ENCODE peak calls at places on chromosome 2, in ten cellular contexts. One of them, this sample, is unnamed.
A peak's percentile ranks its signal among the peaks of the same experiment; 100 is the strongest.

GRCh38 chr2:179226203-179226960 is 38.2 kb downstream of the SESTD1 start:
- DNase-seq in esophagus squamous epithelium: no peak
- DNase-seq in ovary: no peak
- DNase-seq in colonic mucosa: no peak
- DNase-seq in upper lobe of right lung: no peak
- DNase-seq in cardiac muscle cell: no peak
- DNase-seq in OCI-LY7: no peak
- DNase-seq in gastrocnemius medialis: no peak
- DNase-seq in psoas muscle: no peak
- DNase-seq in fibroblast of lung: no peak
- DNase-seq in this sample: no peak

GRCh38 chr2:190961918-190962487 is 52.0 kb downstream of the STAT1 start:
- DNase-seq in fibroblast of lung: peak; percentile 68
- DNase-seq in esophagus squamous epithelium: no peak
- DNase-seq in gastrocnemius medialis: no peak
- DNase-seq in psoas muscle: no peak
- DNase-seq in upper lobe of right lung: no peak
- DNase-seq in colonic mucosa: no peak
- DNase-seq in ovary: no peak
- DNase-seq in cardiac muscle cell: no peak
- DNase-seq in OCI-LY7: no peak
- DNase-seq in this sample: no peak

GRCh38 chr2:42918041-42918440 is 125.7 kb upstream of the HAAO start:
- DNase-seq in OCI-LY7: no peak
- DNase-seq in esophagus squamous epithelium: no peak
- DNase-seq in psoas muscle: no peak
- DNase-seq in fibroblast of lung: no peak
- DNase-seq in cardiac muscle cell: no peak
- DNase-seq in gastrocnemius medialis: no peak
- DNase-seq in colonic mucosa: no peak
- DNase-seq in ovary: no peak
- DNase-seq in upper lobe of right lung: peak; percentile 37
- DNase-seq in this sample: no peak

GRCh38 chr2:214341636-214342035 is 69.2 kb upstream of the VWC2L start:
- DNase-seq in cardiac muscle cell: no peak
- DNase-seq in psoas muscle: no peak
- DNase-seq in esophagus squamous epithelium: no peak
- DNase-seq in gastrocnemius medialis: no peak
- DNase-seq in OCI-LY7: no peak
- DNase-seq in upper lobe of right lung: no peak
- DNase-seq in fibroblast of lung: no peak
- DNase-seq in ovary: no peak
- DNase-seq in colonic mucosa: no peak
- DNase-seq in this sample: peak; percentile 56

GRCh38 chr2:88187038-88187676 is 17.0 kb downstream of the THNSL2 start:
- DNase-seq in cardiac muscle cell: peak; percentile 87
- DNase-seq in ovary: peak; percentile 28
- DNase-seq in upper lobe of right lung: no peak
- DNase-seq in OCI-LY7: peak; percentile 19
- DNase-seq in fibroblast of lung: peak; percentile 6
- DNase-seq in psoas muscle: peak; percentile 85
- DNase-seq in esophagus squamous epithelium: no peak
- DNase-seq in colonic mucosa: peak; percentile 80
- DNase-seq in gastrocnemius medialis: peak; percentile 51
- DNase-seq in this sample: peak; percentile 60

GRCh38 chr2:40371525-40372277 is 80.2 kb downstream of the SLC8A1 start:
- DNase-seq in fibroblast of lung: peak; percentile 85
- DNase-seq in upper lobe of right lung: no peak
- DNase-seq in gastrocnemius medialis: no peak
- DNase-seq in cardiac muscle cell: peak; percentile 51
- DNase-seq in ovary: peak; percentile 23
- DNase-seq in OCI-LY7: no peak
- DNase-seq in colonic mucosa: peak; percentile 23
- DNase-seq in esophagus squamous epithelium: no peak
- DNase-seq in psoas muscle: peak; percentile 43
- DNase-seq in this sample: peak; percentile 88

GRCh38 chr2:38244306-38244705 is 132.8 kb downstream of the ATL2 start:
- DNase-seq in upper lobe of right lung: no peak
- DNase-seq in esophagus squamous epithelium: no peak
- DNase-seq in colonic mucosa: no peak
- DNase-seq in psoas muscle: no peak
- DNase-seq in OCI-LY7: no peak
- DNase-seq in ovary: no peak
- DNase-seq in gastrocnemius medialis: no peak
- DNase-seq in cardiac muscle cell: no peak
- DNase-seq in fibroblast of lung: no peak
- DNase-seq in this sample: no peak

GRCh38 chr2:190090148-190090547 is 27.6 kb upstream of the MSTN start:
- DNase-seq in fibroblast of lung: no peak
- DNase-seq in esophagus squamous epithelium: no peak
- DNase-seq in cardiac muscle cell: no peak
- DNase-seq in upper lobe of right lung: no peak
- DNase-seq in ovary: no peak
- DNase-seq in gastrocnemius medialis: no peak
- DNase-seq in psoas muscle: no peak
- DNase-seq in colonic mucosa: no peak
- DNase-seq in OCI-LY7: no peak
- DNase-seq in this sample: no peak

GRCh38 chr2:198700330-198700729 is 757.4 kb downstream of the SATB2 start:
- DNase-seq in OCI-LY7: peak; percentile 94
- DNase-seq in upper lobe of right lung: no peak
- DNase-seq in gastrocnemius medialis: no peak
- DNase-seq in colonic mucosa: no peak
- DNase-seq in cardiac muscle cell: no peak
- DNase-seq in esophagus squamous epithelium: no peak
- DNase-seq in psoas muscle: no peak
- DNase-seq in fibroblast of lung: no peak
- DNase-seq in ovary: no peak
- DNase-seq in this sample: no peak

GRCh38 chr2:72111061-72111460 is 36.6 kb downstream of the CYP26B1 start:
- DNase-seq in colonic mucosa: peak; percentile 3
- DNase-seq in OCI-LY7: no peak
- DNase-seq in cardiac muscle cell: no peak
- DNase-seq in fibroblast of lung: no peak
- DNase-seq in esophagus squamous epithelium: no peak
- DNase-seq in gastrocnemius medialis: no peak
- DNase-seq in psoas muscle: no peak
- DNase-seq in ovary: no peak
- DNase-seq in upper lobe of right lung: no peak
- DNase-seq in this sample: no peak

GRCh38 chr2:38057651-38058410 is 18.1 kb downstream of the CYP1B1 start:
- DNase-seq in colonic mucosa: no peak
- DNase-seq in fibroblast of lung: peak; percentile 25
- DNase-seq in gastrocnemius medialis: no peak
- DNase-seq in upper lobe of right lung: no peak
- DNase-seq in cardiac muscle cell: no peak
- DNase-seq in ovary: no peak
- DNase-seq in esophagus squamous epithelium: no peak
- DNase-seq in OCI-LY7: no peak
- DNase-seq in psoas muscle: no peak
- DNase-seq in this sample: no peak

DNA sequence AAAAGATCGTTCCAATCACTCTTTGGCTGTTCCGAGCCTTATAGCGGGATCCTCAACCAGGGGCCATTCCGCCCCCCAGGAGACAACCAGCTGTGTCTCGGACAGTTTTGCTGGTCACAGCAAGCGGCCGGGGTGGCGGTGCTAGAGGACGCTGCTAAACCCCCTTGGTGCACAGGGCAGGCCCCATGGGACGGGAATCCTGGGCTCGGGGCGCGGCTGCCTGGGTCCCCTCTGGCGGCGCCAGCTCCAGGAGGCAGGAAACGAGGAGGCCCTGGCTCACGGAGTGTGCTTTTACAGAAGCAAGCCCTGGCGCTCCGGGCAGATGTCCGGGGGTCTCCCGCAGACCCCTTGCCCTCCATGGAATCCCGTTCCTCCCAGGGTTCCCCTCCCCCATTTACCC is 22.1 kb downstream of the SCYGR8 start:
- DNase-seq in cardiac muscle cell: no peak
- DNase-seq in fibroblast of lung: no peak
- DNase-seq in psoas muscle: no peak
- DNase-seq in upper lobe of right lung: no peak
- DNase-seq in gastrocnemius medialis: no peak
- DNase-seq in ovary: no peak
- DNase-seq in colonic mucosa: no peak
- DNase-seq in esophagus squamous epithelium: no peak
- DNase-seq in OCI-LY7: no peak
- DNase-seq in this sample: no peak
- H3K9me3 ChIP-seq in cardiac muscle cell: no peaks in the 10 kb centered on the region
- H3K9me3 ChIP-seq in fibroblast of lung: no peaks in the 10 kb centered on the region
- H3K9me3 ChIP-seq in psoas muscle: no peaks in the 10 kb centered on the region
- H3K9me3 ChIP-seq in upper lobe of right lung: no peaks in the 10 kb centered on the region
- H3K9me3 ChIP-seq in gastrocnemius medialis: no peaks in the 10 kb centered on the region
- H3K9me3 ChIP-seq in ovary: no peaks in the 10 kb centered on the region
- H3K9me3 ChIP-seq in colonic mucosa: no peaks in the 10 kb centered on the region
- H3K9me3 ChIP-seq in esophagus squamous epithelium: no peaks in the 10 kb centered on the region
- H3K9me3 ChIP-seq in OCI-LY7: no peaks in the 10 kb centered on the region
- H3K9me3 ChIP-seq in this sample: no peaks in the 10 kb centered on the region

GRCh38 chr2:160534249-160534648 is 40.6 kb upstream of the RBMS1 start:
- DNase-seq in OCI-LY7: no peak
- DNase-seq in gastrocnemius medialis: no peak
- DNase-seq in cardiac muscle cell: no peak
- DNase-seq in upper lobe of right lung: no peak
- DNase-seq in ovary: no peak
- DNase-seq in colonic mucosa: no peak
- DNase-seq in fibroblast of lung: no peak
- DNase-seq in esophagus squamous epithelium: no peak
- DNase-seq in psoas muscle: no peak
- DNase-seq in this sample: no peak

GRCh38 chr2:160533482-160533881 is 39.9 kb upstream of the RBMS1 start:
- DNase-seq in esophagus squamous epithelium: no peak
- DNase-seq in psoas muscle: no peak
- DNase-seq in fibroblast of lung: no peak
- DNase-seq in ovary: no peak
- DNase-seq in OCI-LY7: no peak
- DNase-seq in upper lobe of right lung: no peak
- DNase-seq in gastrocnemius medialis: no peak
- DNase-seq in colonic mucosa: no peak
- DNase-seq in cardiac muscle cell: peak; percentile 11
- DNase-seq in this sample: peak; percentile 30

GRCh38 chr2:160538115-160538514 is 44.5 kb upstream of the RBMS1 start:
- DNase-seq in ovary: no peak
- DNase-seq in OCI-LY7: no peak
- DNase-seq in cardiac muscle cell: no peak
- DNase-seq in esophagus squamous epithelium: no peak
- DNase-seq in fibroblast of lung: no peak
- DNase-seq in upper lobe of right lung: no peak
- DNase-seq in gastrocnemius medialis: no peak
- DNase-seq in psoas muscle: no peak
- DNase-seq in colonic mucosa: no peak
- DNase-seq in this sample: no peak

GRCh38 chr2:160534996-160535395 is 41.4 kb upstream of the RBMS1 start:
- DNase-seq in fibroblast of lung: no peak
- DNase-seq in colonic mucosa: no peak
- DNase-seq in OCI-LY7: no peak
- DNase-seq in gastrocnemius medialis: no peak
- DNase-seq in cardiac muscle cell: no peak
- DNase-seq in esophagus squamous epithelium: no peak
- DNase-seq in ovary: no peak
- DNase-seq in upper lobe of right lung: no peak
- DNase-seq in psoas muscle: no peak
- DNase-seq in this sample: no peak

GRCh38 chr2:160532388-160532787 is 38.8 kb upstream of the RBMS1 start:
- DNase-seq in psoas muscle: no peak
- DNase-seq in gastrocnemius medialis: no peak
- DNase-seq in ovary: no peak
- DNase-seq in OCI-LY7: no peak
- DNase-seq in esophagus squamous epithelium: no peak
- DNase-seq in upper lobe of right lung: no peak
- DNase-seq in colonic mucosa: no peak
- DNase-seq in fibroblast of lung: no peak
- DNase-seq in cardiac muscle cell: no peak
- DNase-seq in this sample: no peak
- H3K4me3 ChIP-seq in psoas muscle: no peak overlapping the region
- H3K4me3 ChIP-seq in gastrocnemius medialis: no peak overlapping the region
- H3K4me3 ChIP-seq in ovary: no peak overlapping the region
- H3K4me3 ChIP-seq in OCI-LY7: no peak overlapping the region
- H3K4me3 ChIP-seq in esophagus squamous epithelium: no peak overlapping the region
- H3K4me3 ChIP-seq in upper lobe of right lung: no peak overlapping the region
- H3K4me3 ChIP-seq in colonic mucosa: no peak overlapping the region
- H3K4me3 ChIP-seq in fibroblast of lung: no peak overlapping the region
- H3K4me3 ChIP-seq in cardiac muscle cell: no peak overlapping the region
- H3K4me3 ChIP-seq in this sample: no peak overlapping the region

GRCh38 chr2:186883666-186884065 is 34.7 kb upstream of the ZSWIM2 start:
- DNase-seq in upper lobe of right lung: no peak
- DNase-seq in gastrocnemius medialis: no peak
- DNase-seq in esophagus squamous epithelium: no peak
- DNase-seq in colonic mucosa: no peak
- DNase-seq in ovary: no peak
- DNase-seq in fibroblast of lung: no peak
- DNase-seq in cardiac muscle cell: no peak
- DNase-seq in psoas muscle: no peak
- DNase-seq in OCI-LY7: no peak
- DNase-seq in this sample: no peak

GRCh38 chr2:186884585-186884984 is 35.6 kb upstream of the ZSWIM2 start:
- DNase-seq in fibroblast of lung: no peak
- DNase-seq in OCI-LY7: no peak
- DNase-seq in gastrocnemius medialis: no peak
- DNase-seq in colonic mucosa: no peak
- DNase-seq in psoas muscle: no peak
- DNase-seq in upper lobe of right lung: no peak
- DNase-seq in cardiac muscle cell: peak; percentile 8
- DNase-seq in esophagus squamous epithelium: no peak
- DNase-seq in ovary: no peak
- DNase-seq in this sample: no peak

GRCh38 chr2:186889291-186889886 is 40.4 kb upstream of the ZSWIM2 start:
- DNase-seq in esophagus squamous epithelium: no peak
- DNase-seq in gastrocnemius medialis: no peak
- DNase-seq in OCI-LY7: no peak
- DNase-seq in psoas muscle: no peak
- DNase-seq in cardiac muscle cell: no peak
- DNase-seq in upper lobe of right lung: no peak
- DNase-seq in fibroblast of lung: no peak
- DNase-seq in colonic mucosa: no peak
- DNase-seq in ovary: no peak
- DNase-seq in this sample: peak; percentile 61

GRCh38 chr2:186891219-186891621 is 42.2 kb upstream of the ZSWIM2 start:
- DNase-seq in esophagus squamous epithelium: no peak
- DNase-seq in cardiac muscle cell: no peak
- DNase-seq in psoas muscle: no peak
- DNase-seq in OCI-LY7: no peak
- DNase-seq in fibroblast of lung: peak; percentile 55
- DNase-seq in upper lobe of right lung: no peak
- DNase-seq in gastrocnemius medialis: no peak
- DNase-seq in colonic mucosa: no peak
- DNase-seq in ovary: no peak
- DNase-seq in this sample: peak; percentile 36

GRCh38 chr2:186887107-186888090 is 38.4 kb upstream of the ZSWIM2 start:
- DNase-seq in esophagus squamous epithelium: no peak
- DNase-seq in fibroblast of lung: no peak
- DNase-seq in gastrocnemius medialis: peak; percentile 52
- DNase-seq in colonic mucosa: peak; percentile 17
- DNase-seq in OCI-LY7: no peak
- DNase-seq in psoas muscle: peak; percentile 70
- DNase-seq in upper lobe of right lung: no peak
- DNase-seq in ovary: peak; percentile 38
- DNase-seq in cardiac muscle cell: peak; percentile 8
- DNase-seq in this sample: peak; percentile 85
- H3K9me3 ChIP-seq in esophagus squamous epithelium: no peaks in the 10 kb centered on the region
- H3K9me3 ChIP-seq in fibroblast of lung: no peaks in the 10 kb centered on the region
- H3K9me3 ChIP-seq in gastrocnemius medialis: no peaks in the 10 kb centered on the region
- H3K9me3 ChIP-seq in colonic mucosa: no peaks in the 10 kb centered on the region
- H3K9me3 ChIP-seq in OCI-LY7: no peaks in the 10 kb centered on the region
- H3K9me3 ChIP-seq in psoas muscle: no peaks in the 10 kb centered on the region
- H3K9me3 ChIP-seq in upper lobe of right lung: peaks cover under 1% of the 10 kb centered on the region
- H3K9me3 ChIP-seq in ovary: no peaks in the 10 kb centered on the region
- H3K9me3 ChIP-seq in cardiac muscle cell: no peaks in the 10 kb centered on the region
- H3K9me3 ChIP-seq in this sample: peaks cover 3% of the 10 kb centered on the region

GRCh38 chr2:36525245-36525644 is 72.7 kb downstream of the FEZ2 start:
- DNase-seq in esophagus squamous epithelium: no peak
- DNase-seq in psoas muscle: no peak
- DNase-seq in OCI-LY7: no peak
- DNase-seq in gastrocnemius medialis: no peak
- DNase-seq in colonic mucosa: no peak
- DNase-seq in upper lobe of right lung: no peak
- DNase-seq in ovary: no peak
- DNase-seq in cardiac muscle cell: no peak
- DNase-seq in fibroblast of lung: no peak
- DNase-seq in this sample: no peak
- H3K4me3 ChIP-seq in esophagus squamous epithelium: no peak overlapping the region
- H3K4me3 ChIP-seq in psoas muscle: no peak overlapping the region
- H3K4me3 ChIP-seq in OCI-LY7: no peak overlapping the region
- H3K4me3 ChIP-seq in gastrocnemius medialis: no peak overlapping the region
- H3K4me3 ChIP-seq in colonic mucosa: no peak overlapping the region
- H3K4me3 ChIP-seq in upper lobe of right lung: no peak overlapping the region
- H3K4me3 ChIP-seq in ovary: no peak overlapping the region
- H3K4me3 ChIP-seq in cardiac muscle cell: no peak overlapping the region
- H3K4me3 ChIP-seq in fibroblast of lung: no peak overlapping the region
- H3K4me3 ChIP-seq in this sample: no peak overlapping the region